ENCODE peak calls at places on chromosomes 13 and 19, in ten cellular contexts. Z is AG04449, L is neural progenitor cell, F is GM23248, C is GM12865, D is choroid plexus epithelial cell, A is SK-N-SH, X is lower leg skin, N is ascending aorta, U is tibial nerve. E is an unnamed sample.
A peak's percentile ranks its signal among the peaks of the same experiment; 100 is the strongest.

GRCh38 chr19:42114412-42114811 is 17.8 kb downstream of the POU2F2 start:
- DNase-seq in Z (no peak), L (no peak), F (no peak), C (peak; percentile 85), D (peak; percentile 26), A (no peak), X (no peak), N (no peak), U (no peak), E (no peak)

GRCh38 chr13:27976362-27977177 is 7.5 kb upstream of the CDX2 start:
- DNase-seq in Z (no peak), L (no peak), F (no peak), C (no peak), D (no peak), A (no peak), X (peak; percentile 36), N (no peak), U (no peak), E (no peak)

GRCh38 chr19:40543029-40543597 is 33.6 kb upstream of the SHKBP1 start:
- DNase-seq in Z (no peak), L (no peak), F (no peak), C (no peak), D (no peak), A (no peak), X (no peak), N (no peak), U (no peak), E (no peak)

GRCh38 chr13:53138369-53139036 is 109.9 kb downstream of the OLFM4 start:
- DNase-seq in Z (no peak), L (no peak), F (peak; percentile 59), C (no peak), D (peak; percentile 57), A (no peak), X (peak; percentile 86), N (no peak), U (peak; percentile 67), E (peak; percentile 61)

GRCh38 chr13:43232866-43233265 is 209.5 kb downstream of the DNAJC15 start:
- DNase-seq in Z (peak; percentile 28), L (no peak), F (peak; percentile 62), C (no peak), D (peak; percentile 79), A (no peak), X (no peak), N (no peak), U (no peak), E (no peak)

GRCh38 chr13:37443538-37443937 is 155.0 kb downstream of the POSTN start:
- DNase-seq in Z (peak; percentile 80), L (no peak), F (peak; percentile 94), C (no peak), D (peak; percentile 87), A (no peak), X (no peak), N (no peak), U (no peak), E (no peak)

GRCh38 chr13:48624858-48625257 is 28.9 kb upstream of the CYSLTR2 start:
- DNase-seq in Z (no peak), L (no peak), F (no peak), C (no peak), D (peak; percentile 75), A (no peak), X (no peak), N (no peak), U (peak; percentile 46), E (no peak)

GRCh38 chr13:89982406-89983085 is 1364.9 kb upstream of the MIR17HG start:
- DNase-seq in Z (no peak), L (no peak), F (peak; percentile 66), C (no peak), D (peak; percentile 83), A (no peak), X (no peak), N (no peak), U (no peak), E (no peak)

GRCh38 chr19:44401108-44401786 is at the start of gene ZNF285:
- DNase-seq in Z (peak; percentile 67), L (peak; percentile 98), F (peak; percentile 99), C (peak; percentile 30), D (peak; percentile 96), A (peak; percentile 91), X (peak; percentile 89), N (peak; percentile 36), U (peak; percentile 80), E (peak; percentile 90)

GRCh38 chr13:72886272-72887062 is 104.5 kb downstream of the PIBF1 start:
- DNase-seq in Z (no peak), L (no peak), F (peak; percentile 61), C (no peak), D (peak; percentile 53), A (no peak), X (no peak), N (no peak), U (no peak), E (no peak)

GRCh38 chr19:28130066-28130511 is 1082.9 kb downstream of the UQCRFS1 start:
- DNase-seq in Z (no peak), L (peak; percentile 7), F (no peak), C (peak; percentile 63), D (no peak), A (no peak), X (peak; percentile 53), N (no peak), U (no peak), E (no peak)

GRCh38 chr13:40452741-40453665 is 213.4 kb downstream of the FOXO1 start:
- DNase-seq in Z (no peak), L (no peak), F (peak; percentile 66), C (no peak), D (peak; percentile 47), A (no peak), X (no peak), N (no peak), U (no peak), E (no peak)

GRCh38 chr19:46150606-46151005 is 2.6 kb downstream of the IGFL2 start:
- DNase-seq in Z (no peak), L (no peak), F (no peak), C (no peak), D (no peak), A (no peak), X (no peak), N (no peak), U (no peak), E (no peak)

DNA sequence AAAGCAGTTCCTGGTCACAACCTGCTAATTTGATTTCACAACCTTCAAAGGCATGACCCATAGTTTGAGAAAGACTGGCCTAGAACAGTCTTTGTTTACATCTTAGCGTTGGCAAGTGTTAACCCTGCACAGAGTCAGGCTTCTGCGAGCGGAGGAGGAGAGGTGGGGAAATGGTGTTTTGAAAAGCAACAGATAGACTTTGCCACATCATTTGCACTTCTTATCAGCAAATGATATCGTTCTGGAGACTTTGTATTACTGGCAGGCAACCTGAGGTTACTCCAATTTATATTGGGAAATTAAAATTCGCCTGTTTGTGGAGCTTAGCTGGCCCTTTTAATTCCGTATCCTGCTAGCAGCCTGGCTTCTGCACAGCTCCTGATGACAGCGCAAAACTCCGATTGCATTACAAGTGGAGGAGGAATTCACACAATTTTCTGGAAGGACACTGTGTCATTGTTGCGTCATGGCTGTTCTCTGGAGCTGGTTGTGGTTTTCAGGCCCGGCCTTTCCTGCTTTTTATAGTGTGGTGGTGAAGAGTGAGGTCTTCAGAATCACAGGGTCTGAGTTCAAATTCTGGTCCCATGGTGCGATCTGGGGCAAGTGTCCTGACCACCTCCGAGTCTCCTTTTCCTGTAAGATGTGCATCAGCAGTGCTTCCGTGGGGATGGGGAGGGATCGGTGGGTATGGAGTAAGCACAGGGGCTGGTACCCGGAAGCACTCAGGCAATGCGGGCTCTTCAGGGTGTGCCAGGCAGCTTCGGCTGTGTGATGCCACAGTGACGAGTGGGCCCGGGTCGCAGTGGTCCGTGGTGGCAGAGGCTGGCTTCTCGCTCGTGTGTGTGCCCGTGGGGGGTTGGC is 49.1 kb upstream of the EHD2 start:
- DNase-seq in Z (peak; percentile 95), L (no peak), F (peak; percentile 99), C (no peak), D (peak; percentile 100), A (no peak), X (peak; percentile 93), N (peak; percentile 73), U (peak; percentile 86), E (peak; percentile 87)
- H3K4me3 ChIP-seq in Z (peak overlapping the region; percentile 18), L (no peak overlapping the region), F (peak overlapping the region; percentile 52), C (no peak overlapping the region), D (peak overlapping the region; percentile 16), A (no peak overlapping the region), X (no peak overlapping the region), N (peak overlapping the region; percentile 47), U (no peak overlapping the region), E (no peak overlapping the region)

DNA sequence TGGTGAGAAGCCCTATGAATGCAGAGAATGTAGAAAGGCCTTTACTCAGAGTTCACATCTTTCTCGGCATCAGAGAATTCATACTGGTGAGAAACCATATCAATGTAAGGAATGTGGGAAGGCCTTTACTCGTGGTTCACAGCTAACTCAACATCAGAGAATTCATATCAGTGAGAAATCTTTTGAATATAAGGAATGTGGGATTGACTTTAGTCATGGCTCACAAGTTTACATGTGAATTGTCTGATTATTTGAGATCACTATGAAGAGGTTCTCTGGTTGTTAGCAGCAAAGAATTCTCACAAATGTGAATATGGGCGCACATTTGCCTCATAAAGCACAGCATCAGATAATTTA is 43.7 kb downstream of the ZNF585A start:
- DNase-seq in Z (no peak), L (no peak), F (no peak), C (no peak), D (no peak), A (no peak), X (no peak), N (no peak), U (no peak), E (no peak)
- H3K4me3 ChIP-seq in Z (no peak overlapping the region), L (no peak overlapping the region), F (no peak overlapping the region), C (no peak overlapping the region), D (no peak overlapping the region), A (peak overlapping the region; percentile 4), X (no peak overlapping the region), N (no peak overlapping the region), U (no peak overlapping the region), E (no peak overlapping the region)

DNA sequence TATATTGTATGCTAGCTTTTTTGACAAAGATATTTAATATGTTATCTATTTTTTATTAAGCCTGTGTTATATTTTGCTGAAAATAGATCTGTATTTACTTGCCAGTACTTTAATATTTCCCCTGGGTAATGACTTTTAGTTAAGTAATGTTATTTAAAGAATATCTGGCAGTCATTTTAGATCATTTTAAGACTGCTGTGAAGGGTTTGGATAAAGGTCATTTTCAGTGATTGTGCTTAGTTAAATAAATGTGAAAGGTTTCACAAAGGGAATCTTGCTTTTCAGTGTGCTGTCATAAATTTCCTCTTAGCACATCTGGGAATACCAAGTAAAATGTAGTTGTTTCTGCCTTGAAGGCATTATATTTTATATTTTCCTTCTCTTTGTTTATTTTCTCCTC is 88.0 kb downstream of the MAB21L1 start:
- DNase-seq in Z (no peak), L (no peak), F (peak; percentile 6), C (no peak), D (peak; percentile 3), A (no peak), X (no peak), N (no peak), U (no peak), E (no peak)
- H3K4me3 ChIP-seq in Z (no peak overlapping the region), L (no peak overlapping the region), F (no peak overlapping the region), C (no peak overlapping the region), D (no peak overlapping the region), A (peak overlapping the region; percentile 30), X (no peak overlapping the region), N (no peak overlapping the region), U (no peak overlapping the region), E (peak overlapping the region; percentile 15)

DNA sequence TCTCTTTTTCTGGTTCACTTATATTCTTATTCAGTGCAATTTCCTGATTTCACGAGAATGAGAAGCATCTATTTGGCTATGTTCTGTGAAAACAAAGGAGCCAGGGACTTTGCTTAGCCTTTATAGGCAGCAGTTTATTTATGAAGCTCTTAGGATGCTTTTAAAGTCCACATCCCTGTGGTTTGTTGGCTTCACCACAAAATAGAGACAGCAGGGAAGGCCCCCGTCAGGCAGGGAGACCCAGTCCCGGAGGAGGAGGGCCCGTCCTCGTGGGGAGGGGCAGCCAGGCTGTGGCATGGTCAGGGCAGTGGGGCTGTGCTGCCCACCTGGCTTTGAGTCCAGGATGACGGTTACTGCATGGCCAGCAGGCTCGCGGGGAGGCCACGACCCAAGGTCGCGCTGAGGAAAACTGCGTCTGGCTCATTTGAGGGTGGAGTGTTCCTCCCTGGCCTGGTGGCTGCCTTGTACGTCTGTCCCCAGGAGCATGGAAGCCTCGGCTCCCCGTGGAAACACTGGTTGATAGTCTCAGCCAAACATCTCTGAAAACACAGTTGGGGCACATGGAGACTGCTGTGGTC is 92.7 kb downstream of the ATP11A start:
- DNase-seq in Z (no peak), L (no peak), F (no peak), C (no peak), D (peak; percentile 15), A (peak; percentile 42), X (peak; percentile 83), N (no peak), U (no peak), E (no peak)
- H3K4me3 ChIP-seq in Z (no peak overlapping the region), L (no peak overlapping the region), F (no peak overlapping the region), C (no peak overlapping the region), D (no peak overlapping the region), A (no peak overlapping the region), X (no peak overlapping the region), N (no peak overlapping the region), U (no peak overlapping the region), E (no peak overlapping the region)